ENCODE peak calls at places on chromosomes 2 and 18, in four cellular contexts. K is GM23248, G is stomach, X is COLO829. D is an unnamed sample.

GRCh38 chr2:238702691-238703415 is 145.0 kb upstream of the TWIST2 start:
- DNase-seq in K (no peak), G (no peak), X (no peak), D (no peak)

GRCh38 chr18:9619545-9619944 is 5.2 kb upstream of the PPP4R1 start:
- DNase-seq in K (peak), G (no peak), X (no peak), D (no peak)

GRCh38 chr18:39448942-39449341 is 1883.3 kb upstream of the CELF4 start:
- DNase-seq in K (peak), G (no peak), X (no peak), D (no peak)

GRCh38 chr2:37916512-37917082 is 8.5 kb upstream of the RMDN2 start:
- DNase-seq in K (peak), G (no peak), X (no peak), D (peak)

GRCh38 chr2:70523996-70524965 is 29.3 kb downstream of the TGFA start:
- DNase-seq in K (peak), G (peak), X (no peak), D (no peak)

GRCh38 chr18:61464551-61465102 is 131.4 kb downstream of the CDH20 start:
- DNase-seq in K (no peak), G (no peak), X (no peak), D (no peak)

GRCh38 chr2:40611196-40611595 is 159.3 kb upstream of the SLC8A1 start:
- DNase-seq in K (no peak), G (no peak), X (no peak), D (no peak)

GRCh38 chr2:143161982-143162837 is 33.0 kb downstream of the ARHGAP15 start:
- DNase-seq in K (peak), G (peak), X (peak), D (no peak)

GRCh38 chr2:105744091-105744908 is 412 bp upstream of the NCK2 start:
- DNase-seq in K (peak), G (peak), X (peak), D (peak)